ENCODE peak calls at places on chromosomes 13 and 19, in six cellular contexts. U is H9, R is neuronal stem cell, Q is mesenchymal stem cell, X is H1, V is IMR-90. J is an unnamed sample.
A peak's percentile ranks its signal among the peaks of the same experiment; 100 is the strongest.

GRCh38 chr19:45917421-45918091 is 3.0 kb upstream of the NANOS2 start:
- DNase-seq in Q (no peak), R (no peak), X (no peak), V (no peak), U (no peak), J (peak; percentile 51)

GRCh38 chr13:34017231-34017630 is 199.3 kb downstream of the RFC3 start:
- DNase-seq in Q (no peak), V (no peak), R (no peak), U (no peak), X (no peak), J (no peak)

GRCh38 chr13:98942997-98943396 is 34.9 kb downstream of the DOCK9 start:
- DNase-seq in Q (no peak), R (no peak), V (peak; percentile 23), X (no peak), U (no peak), J (no peak)

GRCh38 chr19:1379126-1379905 is 4.4 kb upstream of the NDUFS7 start:
- DNase-seq in U (no peak), V (no peak), Q (no peak), R (no peak), X (no peak), J (no peak)

GRCh38 chr19:49637865-49638350 is 2.0 kb downstream of the RRAS start:
- DNase-seq in X (peak; percentile 31), Q (peak; percentile 83), U (peak; percentile 86), R (no peak), V (peak; percentile 62), J (peak; percentile 63)

GRCh38 chr19:29529646-29530548 is 4.1 kb downstream of the VSTM2B start:
- DNase-seq in X (no peak), V (no peak), U (peak; percentile 71), R (peak; percentile 54), Q (no peak), J (no peak)

GRCh38 chr13:37049810-37050209 is 9.7 kb downstream of the SUPT20H start:
- DNase-seq in V (no peak), R (no peak), U (no peak), X (no peak), Q (no peak), J (no peak)

GRCh38 chr19:52464798-52465470 is 11.6 kb downstream of the ZNF578 start:
- DNase-seq in V (no peak), Q (no peak), X (no peak), U (peak; percentile 71), R (no peak), J (no peak)

GRCh38 chr13:41053384-41053826 is 7.9 kb upstream of the WBP4 start:
- DNase-seq in Q (peak; percentile 61), U (no peak), R (no peak), V (peak; percentile 49), X (no peak), J (peak; percentile 46)

GRCh38 chr13:24616514-24616913 is 63.7 kb upstream of the ATP12A start:
- DNase-seq in V (no peak), Q (no peak), U (no peak), X (no peak), R (no peak), J (no peak)

GRCh38 chr13:92224052-92224821 is 825.8 kb downstream of the GPC5 start:
- DNase-seq in X (no peak), V (peak; percentile 80), R (no peak), Q (peak; percentile 97), U (no peak), J (no peak)

DNA sequence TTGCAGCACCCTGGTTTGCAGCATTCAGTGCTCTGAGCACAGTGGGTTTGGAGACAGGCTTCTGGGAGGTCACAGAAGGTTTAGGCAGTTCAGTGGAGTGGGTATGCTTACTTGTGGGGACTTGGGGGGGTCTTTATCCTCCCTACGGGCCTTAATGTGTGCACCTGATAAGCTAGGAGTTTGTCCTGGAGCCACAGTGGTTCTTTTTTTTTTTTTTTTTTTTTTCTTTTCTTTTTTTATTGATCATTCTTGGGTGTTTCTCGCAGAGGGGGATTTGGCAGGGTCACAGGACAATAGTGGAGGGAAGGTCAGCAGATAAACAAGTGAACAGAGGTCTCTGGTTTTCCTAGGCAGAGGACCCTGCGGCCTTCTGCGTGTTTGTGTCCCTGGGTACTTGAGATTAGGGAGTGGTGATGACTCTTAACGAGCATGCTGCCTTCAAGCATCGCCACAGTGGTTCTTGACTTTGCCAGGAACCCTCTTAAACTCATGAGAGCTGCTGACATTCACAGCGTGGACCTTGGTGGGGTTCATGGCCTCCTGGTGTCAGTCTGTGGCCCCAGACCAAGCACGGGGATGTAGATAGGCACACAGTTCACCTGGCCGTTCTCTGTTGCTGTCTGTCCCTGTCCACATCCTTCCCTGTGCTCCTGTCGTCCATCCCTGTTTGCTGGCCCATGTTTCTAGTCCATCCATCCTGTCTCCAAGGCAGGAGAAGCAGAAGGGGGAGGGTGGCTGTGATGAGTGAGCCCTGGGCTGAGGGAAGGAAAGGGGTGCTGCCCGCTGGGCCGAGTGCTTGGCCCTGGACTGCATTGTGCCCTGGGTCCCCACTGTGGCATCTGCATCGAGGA is 2.7 kb downstream of the EGLN2 start:
- DNase-seq in V (no peak), R (no peak), Q (no peak), X (no peak), U (no peak), J (no peak)
- H3K27ac ChIP-seq in V (peak overlapping the region; percentile 18), R (no peak overlapping the region), Q (no peak overlapping the region), X (no peak overlapping the region), U (no peak overlapping the region), J (no peak overlapping the region)

GRCh38 chr13:44416297-44416696 is 42.7 kb downstream of the SERP2 start:
- DNase-seq in V (no peak), Q (no peak), X (no peak), U (no peak), R (no peak), J (no peak)
- H4K91ac ChIP-seq in V (no peak overlapping the region), Q (no peak overlapping the region), X (peak overlapping the region; percentile 83), U (no peak overlapping the region), R (no peak overlapping the region), J (no peak overlapping the region)

DNA sequence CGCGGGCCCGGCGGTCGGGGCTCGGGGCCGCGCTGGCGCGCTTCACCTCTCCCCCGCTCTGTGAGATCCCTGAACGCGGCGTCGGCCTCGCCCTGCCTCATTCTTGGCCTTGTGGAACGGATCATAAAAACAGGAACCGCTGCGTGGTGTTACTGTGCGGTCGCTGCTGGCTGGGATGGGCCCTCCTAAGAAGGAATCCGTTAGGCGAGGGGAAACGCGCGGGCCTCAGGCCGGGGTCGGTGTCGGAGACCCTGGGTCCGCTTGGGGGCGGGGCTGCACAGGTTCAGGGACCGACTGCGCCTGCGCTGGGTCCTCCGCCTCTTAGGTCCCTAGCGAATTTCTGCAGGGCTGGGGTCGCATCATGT is 381 bp downstream of the CKAP2 start:
- DNase-seq in R (peak; percentile 76), V (peak; percentile 43), X (no peak), Q (peak; percentile 83), U (peak; percentile 86), J (peak; percentile 68)
- H3K4me1 ChIP-seq in R (peaks cover 3% of the 10 kb centered on the region), V (no peaks in the 10 kb centered on the region), X (peaks cover 7% of the 10 kb centered on the region), Q (peaks cover 9% of the 10 kb centered on the region), U (no peaks in the 10 kb centered on the region), J (peaks cover 3% of the 10 kb centered on the region)

GRCh38 chr13:79501538-79502232 is 20.7 kb downstream of the NDFIP2 start:
- DNase-seq in X (no peak), R (no peak), V (peak; percentile 40), Q (peak; percentile 38), U (no peak), J (no peak)

GRCh38 chr13:79500829-79501228 is 19.9 kb downstream of the NDFIP2 start:
- DNase-seq in Q (no peak), X (no peak), V (no peak), U (no peak), R (no peak), J (no peak)

GRCh38 chr13:79497852-79498251 is 16.9 kb downstream of the NDFIP2 start:
- DNase-seq in V (no peak), R (no peak), Q (no peak), X (no peak), U (no peak), J (no peak)

GRCh38 chr13:79503473-79504017 is 22.6 kb downstream of the NDFIP2 start:
- DNase-seq in X (no peak), U (no peak), R (no peak), Q (no peak), V (no peak), J (no peak)

DNA sequence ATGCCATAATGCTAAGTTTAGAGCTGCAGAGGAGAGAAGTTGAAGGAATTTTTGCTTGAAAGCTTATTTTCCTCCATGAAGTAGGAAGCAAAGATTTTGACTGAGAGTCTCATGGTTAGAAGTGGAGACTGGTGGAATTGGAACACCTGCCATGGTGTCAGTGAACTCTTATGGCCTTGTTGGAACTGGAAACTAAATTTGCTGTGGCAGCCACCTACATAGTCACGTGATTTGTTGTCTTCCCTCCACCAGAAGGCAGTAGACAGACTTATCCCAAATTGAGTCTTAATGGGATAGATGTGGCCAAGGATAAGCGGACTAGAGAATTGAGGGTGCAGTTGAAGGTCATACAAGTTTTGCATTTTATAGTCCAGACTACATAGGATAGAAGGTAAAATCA is 22.1 kb downstream of the NDFIP2 start:
- DNase-seq in R (no peak), Q (no peak), X (no peak), U (no peak), V (no peak), J (no peak)
- H3K27ac ChIP-seq in R (no peak overlapping the region), Q (no peak overlapping the region), X (no peak overlapping the region), U (no peak overlapping the region), V (no peak overlapping the region), J (no peak overlapping the region)

GRCh38 chr19:17153996-17154395 is 61.2 kb upstream of the USE1 start:
- DNase-seq in V (no peak), Q (no peak), U (no peak), R (no peak), X (no peak), J (no peak)
- H4K91ac ChIP-seq in V (no peak overlapping the region), Q (no peak overlapping the region), U (no peak overlapping the region), R (no peak overlapping the region), X (no peak overlapping the region), J (peak overlapping the region; percentile 0)

DNA sequence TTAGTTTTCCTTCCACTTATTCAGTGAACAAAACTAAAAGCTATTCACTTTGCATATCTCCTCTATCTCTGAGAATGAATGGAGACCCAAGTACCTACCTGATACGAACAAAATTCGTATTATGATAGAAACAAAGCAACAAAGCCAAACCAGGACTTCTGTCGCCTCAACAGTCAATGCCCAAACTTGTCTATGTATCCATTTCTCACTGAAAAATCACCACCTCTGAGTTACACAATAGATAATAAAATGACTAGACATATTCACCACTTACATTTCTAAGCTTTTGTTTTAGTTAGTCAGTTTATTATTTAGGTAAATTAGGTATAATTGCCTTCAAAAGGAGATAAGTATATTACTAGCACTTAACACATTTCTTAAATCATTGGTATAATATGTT is 67.7 kb downstream of the CAB39L start:
- DNase-seq in V (no peak), U (no peak), X (no peak), Q (no peak), R (no peak), J (no peak)
- H3K4me1 ChIP-seq in V (peaks cover 4% of the 10 kb centered on the region), U (no peaks in the 10 kb centered on the region), X (no peaks in the 10 kb centered on the region), Q (peaks cover 8% of the 10 kb centered on the region), R (no peaks in the 10 kb centered on the region), J (no peaks in the 10 kb centered on the region)

J was measured in trophoblast cell.